ENCODE peak calls at places on chromosomes 12 and 14, in seven cellular contexts. J, R, W, T, U, E and B are unnamed samples.

GRCh38 chr12:2543801-2544200 is 251.0 kb upstream of the FKBP4 start:
- DNase-seq in T (no peak), W (no peak), U (no peak), R (no peak), E (no peak), J (no peak), B (no peak)

GRCh38 chr14:69582207-69582606 is 7.5 kb upstream of the CCDC177 start:
- DNase-seq in T (no peak), U (no peak), R (no peak), J (no peak), W (no peak), E (no peak), B (no peak)

GRCh38 chr14:54177861-54178591 is 218.8 kb upstream of the CDKN3 start:
- DNase-seq in U (no peak), T (no peak), J (no peak), W (peak), R (no peak), E (no peak), B (no peak)

GRCh38 chr12:12338528-12339168 is 11.4 kb downstream of the MANSC1 start:
- DNase-seq in R (no peak), E (no peak), J (no peak), U (no peak), T (no peak), W (no peak), B (no peak)

GRCh38 chr12:121964813-121965643 is 46.6 kb downstream of the CFAP251 start:
- DNase-seq in E (peak), T (no peak), R (no peak), U (no peak), W (no peak), J (no peak), B (no peak)

GRCh38 chr14:75285331-75285730 is 6.7 kb downstream of the FOS start:
- DNase-seq in R (no peak), U (no peak), W (no peak), T (no peak), E (no peak), J (no peak), B (no peak)

GRCh38 chr14:29868000-29868399 is 59.6 kb downstream of the PRKD1 start:
- DNase-seq in W (no peak), T (no peak), U (no peak), R (no peak), E (peak), J (no peak), B (no peak)

GRCh38 chr12:29737616-29738015 is 46.1 kb downstream of the TMTC1 start:
- DNase-seq in E (no peak), W (no peak), U (no peak), T (no peak), J (no peak), R (no peak), B (no peak)

GRCh38 chr12:128989287-128989686 is 136.0 kb downstream of the GLT1D1 start:
- DNase-seq in T (no peak), R (no peak), W (no peak), J (no peak), E (no peak), U (no peak), B (no peak)

GRCh38 chr12:92721668-92722067 is 18.9 kb downstream of the PLEKHG7 start:
- DNase-seq in E (no peak), J (no peak), R (no peak), U (no peak), T (no peak), W (no peak), B (no peak)

GRCh38 chr14:68649461-68650189 is 143.2 kb downstream of the ZFP36L1 start:
- DNase-seq in J (no peak), W (no peak), T (no peak), R (no peak), U (no peak), E (peak), B (no peak)

GRCh38 chr14:68473794-68474193 is 319.1 kb downstream of the ZFP36L1 start:
- DNase-seq in U (peak), W (no peak), T (no peak), R (no peak), E (no peak), J (no peak), B (no peak)

GRCh38 chr14:79278286-79278797 is 933.0 kb downstream of the DIO2 start:
- DNase-seq in E (no peak), U (no peak), J (no peak), R (peak), W (no peak), T (peak), B (no peak)

GRCh38 chr12:33514893-33515292 is 75.3 kb upstream of the SYT10 start:
- DNase-seq in W (no peak), R (no peak), J (no peak), T (no peak), E (no peak), U (no peak), B (no peak)
- TF ChIP-seq CTCF in W (peak), R (peak), J (peak), T (no peak), E (no peak), U (no peak), B (no peak)

GRCh38 chr14:101184562-101184961 is 281.0 kb upstream of the RTL1 start:
- DNase-seq in E (no peak), J (no peak), U (no peak), T (peak), R (no peak), W (no peak), B (no peak)

GRCh38 chr14:101184104-101184455 is 280.6 kb upstream of the RTL1 start:
- DNase-seq in J (no peak), E (no peak), U (no peak), R (no peak), T (peak), W (no peak), B (no peak)

GRCh38 chr14:101182476-101182875 is 279.0 kb upstream of the RTL1 start:
- DNase-seq in J (no peak), T (peak), R (no peak), W (no peak), E (no peak), U (no peak), B (no peak)

GRCh38 chr14:101185081-101185835 is 281.7 kb upstream of the RTL1 start:
- DNase-seq in E (no peak), J (no peak), R (no peak), W (no peak), T (peak), U (no peak), B (no peak)

GRCh38 chr14:101183376-101184103 is 280.0 kb upstream of the RTL1 start:
- DNase-seq in W (peak), R (peak), E (no peak), J (no peak), U (no peak), T (peak), B (no peak)
- TF ChIP-seq CTCF in W (peak), R (peak), E (no peak), J (no peak), U (peak), T (peak), B (no peak)

GRCh38 chr12:40870981-40871380 is 178.7 kb downstream of the CNTN1 start:
- DNase-seq in W (no peak), J (no peak), U (no peak), T (no peak), R (no peak), E (no peak), B (no peak)
- TF ChIP-seq CTCF in W (no peak), J (no peak), U (no peak), T (no peak), R (no peak), E (no peak), B (no peak)

GRCh38 chr12:39958377-39958776 is 147.5 kb downstream of the SLC2A13 start:
- DNase-seq in J (no peak), R (no peak), W (no peak), U (no peak), E (no peak), T (no peak), B (peak)
- TF ChIP-seq CTCF in J (peak), R (no peak), W (no peak), U (no peak), E (peak), T (no peak), B (no peak)

GRCh38 chr14:77059276-77059934 is 30.9 kb upstream of the IRF2BPL start:
- DNase-seq in T (peak), R (peak), J (no peak), E (peak), U (peak), W (peak), B (no peak)
- TF ChIP-seq CTCF in T (peak), R (peak), J (no peak), E (peak), U (no peak), W (peak), B (no peak)

GRCh38 chr12:67728296-67728666 is 79.7 kb downstream of the DYRK2 start:
- DNase-seq in U (peak), T (no peak), R (no peak), W (no peak), E (no peak), J (no peak), B (no peak)
- TF ChIP-seq CTCF in U (no peak), T (no peak), R (no peak), W (no peak), E (no peak), J (no peak), B (no peak)

GRCh38 chr12:94460594-94460959 is 910 bp upstream of the CEP83 start:
- DNase-seq in E (no peak), J (no peak), R (no peak), T (no peak), U (no peak), W (no peak), B (no peak)

GRCh38 chr12:94459773-94460593 is at the start of gene CEP83:
- DNase-seq in J (peak), U (peak), T (peak), E (peak), R (peak), W (peak), B (peak)

GRCh38 chr12:94457331-94457730 is 2.3 kb downstream of the CEP83 start:
- DNase-seq in R (no peak), J (no peak), U (no peak), W (no peak), T (no peak), E (no peak), B (no peak)

GRCh38 chr12:94458882-94459772 is 540 bp downstream of the CEP83 start:
- DNase-seq in T (no peak), W (peak), U (peak), E (peak), J (no peak), R (no peak), B (peak)
- TF ChIP-seq CTCF in T (no peak), W (no peak), U (no peak), E (no peak), J (no peak), R (no peak), B (no peak)